ENCODE peak calls at places on chromosomes 13 and 19, in four cellular contexts. M is GM12878, Z is H1, D is SK-N-SH. P is an unnamed sample.

GRCh38 chr13:49305824-49306425 is 58.2 kb downstream of the CDADC1 start:
- DNase-seq in Z (no peak), M (no peak), D (no peak), P (no peak)

GRCh38 chr13:46183018-46183940 is 1.3 kb upstream of the LCP1 start:
- DNase-seq in Z (no peak), M (no peak), D (no peak), P (peak; percentile 45)

GRCh38 chr19:47049307-47049700 is 880 bp upstream of the TMEM160 start:
- DNase-seq in Z (no peak), D (no peak), M (no peak), P (no peak)

GRCh38 chr13:23786607-23787006 is 102.6 kb downstream of the MIPEP start:
- DNase-seq in M (no peak), D (no peak), Z (no peak), P (no peak)

GRCh38 chr13:81800433-81800832 is 1459.5 kb upstream of the SPRY2 start:
- DNase-seq in Z (no peak), M (no peak), D (no peak), P (no peak)

GRCh38 chr19:49590971-49591730 is at the start of gene PRR12:
- DNase-seq in M (no peak), D (peak; percentile 89), Z (no peak), P (peak; percentile 87)

GRCh38 chr13:30394798-30395191 is 27.5 kb upstream of the UBE2L5 start:
- DNase-seq in D (no peak), M (peak; percentile 61), Z (no peak), P (no peak)

GRCh38 chr13:111269508-111269907 is 50.9 kb upstream of the TEX29 start:
- DNase-seq in Z (no peak), M (no peak), D (no peak), P (no peak)

GRCh38 chr19:47756627-47756929 is 11.2 kb downstream of the NOP53 start:
- DNase-seq in Z (no peak), D (no peak), M (no peak), P (no peak)

GRCh38 chr13:51113969-51114368 is 2.9 kb upstream of the C13orf42 start:
- DNase-seq in Z (no peak), D (no peak), M (no peak), P (no peak)

GRCh38 chr19:5314012-5314906 is 26.4 kb downstream of the PTPRS start:
- DNase-seq in M (no peak), Z (no peak), D (no peak), P (peak; percentile 37)

GRCh38 chr19:38642176-38642575 is 5.3 kb upstream of the ACTN4 start:
- DNase-seq in Z (no peak), D (no peak), M (no peak), P (no peak)

GRCh38 chr19:32692727-32693061 is 1.1 kb downstream of the NUDT19 start:
- DNase-seq in M (no peak), Z (no peak), D (no peak), P (no peak)

GRCh38 chr13:109567315-109567714 is 219.1 kb downstream of the IRS2 start:
- DNase-seq in M (no peak), D (no peak), Z (no peak), P (no peak)
- TF ChIP-seq NRF1 in M (no peak), D (no peak), Z (no peak), P (no peak)

GRCh38 chr19:40608957-40609356 is 7.8 kb downstream of the LTBP4 start:
- DNase-seq in D (no peak), Z (no peak), M (no peak), P (no peak)

GRCh38 chr19:40609561-40610395 is 8.6 kb downstream of the LTBP4 start:
- DNase-seq in Z (no peak), D (peak; percentile 99), M (peak; percentile 70), P (peak; percentile 91)

GRCh38 chr19:40607898-40608621 is 6.9 kb downstream of the LTBP4 start:
- DNase-seq in D (no peak), Z (no peak), M (no peak), P (no peak)

GRCh38 chr19:40605201-40605971 is 4.2 kb downstream of the LTBP4 start:
- DNase-seq in M (peak; percentile 48), D (peak; percentile 78), Z (no peak), P (peak; percentile 53)

DNA sequence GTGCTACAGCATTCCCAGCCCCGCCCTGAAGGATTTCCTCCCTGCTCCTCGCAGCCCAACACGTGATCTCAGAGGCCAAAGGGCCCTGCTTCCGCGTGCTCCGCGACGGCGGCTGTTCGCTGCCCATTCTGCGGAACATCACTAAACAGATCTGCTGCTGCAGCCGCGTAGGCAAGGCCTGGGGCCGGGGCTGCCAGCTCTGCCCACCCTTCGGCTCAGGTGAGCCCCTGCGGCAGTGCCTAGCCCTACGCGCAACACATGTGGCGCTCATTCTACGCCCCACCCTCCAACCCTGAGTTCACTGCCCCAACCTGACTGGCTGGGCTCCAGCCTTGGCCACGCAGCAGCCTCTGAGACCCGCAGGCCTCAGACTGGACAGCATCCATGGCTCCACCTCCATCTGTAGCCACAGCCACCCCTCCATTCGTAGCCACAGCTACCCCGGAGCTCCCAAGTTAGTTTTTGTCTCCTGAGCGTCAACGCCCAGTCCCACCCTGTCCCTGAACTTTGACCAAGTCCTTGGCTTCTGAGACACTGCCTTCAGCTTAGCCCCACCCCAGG is 6.2 kb downstream of the LTBP4 start:
- DNase-seq in M (no peak), D (no peak), Z (no peak), P (peak; percentile 16)
- TF ChIP-seq NRF1 in M (no peak), D (no peak), Z (no peak), P (no peak)

GRCh38 chr13:113934576-113934975 is 39.3 kb downstream of the C13orf46 start:
- DNase-seq in D (peak; percentile 19), M (no peak), Z (no peak), P (no peak)
- TF ChIP-seq NRF1 in D (no peak), M (no peak), Z (no peak), P (no peak)

GRCh38 chr13:64311112-64311511 is 2895.5 kb upstream of the PCDH20 start:
- DNase-seq in D (no peak), M (no peak), Z (no peak), P (no peak)
- TF ChIP-seq NRF1 in D (no peak), M (no peak), Z (no peak), P (no peak)